ENCODE peak calls at places on chromosomes 1 and 21, in five cellular contexts. J is A549, K is H1, B is K562, M is HCT116. T is an unnamed sample.

GRCh38 chr1:204139952-204140351 is 11.9 kb downstream of the ETNK2 start:
- DNase-seq in K (no peak), M (no peak), J (no peak), B (no peak), T (no peak)

GRCh38 chr1:205171369-205171768 is 40.1 kb downstream of the DSTYK start:
- DNase-seq in B (peak), J (no peak), K (no peak), M (no peak), T (no peak)

GRCh38 chr1:203676455-203676854 is 49.8 kb downstream of the ATP2B4 start:
- DNase-seq in J (no peak), K (no peak), B (no peak), M (no peak), T (no peak)

GRCh38 chr21:17414766-17415165 is 98.1 kb upstream of the CXADR start:
- DNase-seq in J (no peak), B (no peak), M (no peak), K (no peak), T (no peak)

GRCh38 chr1:116951175-116951935 is 41.6 kb downstream of the PTGFRN start:
- DNase-seq in J (no peak), B (no peak), M (no peak), K (peak), T (no peak)

GRCh38 chr1:113946112-113946511 is 17.0 kb downstream of the HIPK1 start:
- DNase-seq in M (no peak), J (no peak), K (no peak), B (no peak), T (no peak)

GRCh38 chr1:37323486-37324377 is 150.6 kb upstream of the ZC3H12A start:
- DNase-seq in J (peak), B (peak), M (no peak), K (peak), T (no peak)

GRCh38 chr1:6082430-6082971 is 36.8 kb downstream of the KCNAB2 start:
- DNase-seq in K (no peak), M (no peak), J (no peak), B (peak), T (no peak)

GRCh38 chr1:166479052-166479631 is 312.3 kb upstream of the FAM78B start:
- DNase-seq in M (peak), K (peak), J (peak), B (peak), T (no peak)

GRCh38 chr1:21847223-21848205 is 35.4 kb downstream of the LDLRAD2 start:
- DNase-seq in K (no peak), M (no peak), J (no peak), B (no peak), T (no peak)

GRCh38 chr1:219438386-219438785 is 174.5 kb downstream of the ZC3H11B start:
- DNase-seq in K (no peak), M (no peak), J (no peak), B (no peak), T (no peak)

GRCh38 chr1:43636006-43636641 is 13.8 kb upstream of the KDM4A start:
- DNase-seq in B (no peak), K (no peak), J (no peak), M (no peak), T (no peak)

GRCh38 chr1:150006881-150007401 is 3.6 kb downstream of the OTUD7B start:
- DNase-seq in B (peak), K (no peak), J (no peak), M (no peak), T (no peak)

GRCh38 chr1:183812686-183813569 is 8.0 kb downstream of the RGL1 start:
- DNase-seq in B (no peak), J (no peak), M (no peak), K (no peak), T (no peak)

GRCh38 chr1:78369546-78369945 is 121.2 kb upstream of the PTGFR start:
- DNase-seq in K (no peak), J (no peak), B (no peak), M (no peak), T (no peak)

GRCh38 chr1:44801491-44802305 is 1.5 kb downstream of the PLK3 start:
- DNase-seq in B (peak), M (no peak), J (no peak), K (no peak), T (no peak)

GRCh38 chr1:235601087-235601486 is 48.5 kb downstream of the GNG4 start:
- DNase-seq in M (no peak), K (peak), J (peak), B (peak), T (no peak)

GRCh38 chr1:204417231-204417997 is 5.8 kb upstream of the PPP1R15B start:
- DNase-seq in J (peak), B (peak), M (peak), K (peak), T (no peak)

GRCh38 chr1:211741116-211741515 is 65.7 kb upstream of the NEK2 start:
- DNase-seq in K (no peak), M (no peak), B (peak), J (peak), T (no peak)

GRCh38 chr21:35048183-35048601 is 910 bp downstream of the RUNX1 start:
- DNase-seq in K (no peak), M (no peak), B (no peak), J (peak), T (no peak)

GRCh38 chr1:232634086-232634485 is 4.2 kb upstream of the SIPA1L2 start:
- DNase-seq in K (no peak), B (no peak), M (no peak), J (peak), T (no peak)
- TF ChIP-seq RAD21 in K (peak), B (no peak), M (no peak), J (no peak), T (no peak)

GRCh38 chr1:12179638-12180121 is 12.9 kb downstream of the TNFRSF1B start:
- DNase-seq in J (no peak), B (no peak), K (no peak), M (no peak), T (no peak)
- TF ChIP-seq RAD21 in J (no peak), B (no peak), K (no peak), M (no peak), T (no peak)

GRCh38 chr1:221241592-221241991 is 362.3 kb downstream of the HLX start:
- DNase-seq in M (no peak), K (no peak), J (no peak), B (no peak), T (no peak)

GRCh38 chr1:221247050-221247449 is 367.8 kb downstream of the HLX start:
- DNase-seq in B (no peak), J (no peak), K (no peak), M (no peak), T (no peak)

GRCh38 chr1:221246628-221247027 is 367.4 kb downstream of the HLX start:
- DNase-seq in M (no peak), K (no peak), B (no peak), J (no peak), T (no peak)

GRCh38 chr1:221240652-221241051 is 361.4 kb downstream of the HLX start:
- DNase-seq in J (no peak), B (no peak), M (no peak), K (no peak), T (no peak)

DNA sequence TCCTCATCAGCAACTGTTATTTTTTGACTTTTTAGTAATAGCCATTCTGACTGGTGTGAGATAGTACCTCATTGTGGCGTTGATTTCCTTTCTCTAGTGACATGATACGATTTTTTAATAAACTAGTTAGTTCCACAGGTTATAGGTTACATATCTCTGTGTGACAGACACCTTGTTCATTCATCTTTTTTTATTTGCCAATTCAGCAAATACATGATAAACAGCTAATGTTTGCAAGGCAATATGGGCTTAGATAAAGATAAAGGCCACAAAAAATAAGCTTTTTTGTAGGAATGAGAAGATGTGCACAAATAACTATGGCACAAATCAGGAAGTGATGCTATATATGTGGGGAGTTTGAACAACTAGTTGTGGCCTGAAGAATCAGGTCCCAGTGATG is 366.8 kb downstream of the HLX start:
- DNase-seq in B (no peak), J (no peak), K (no peak), M (no peak), T (no peak)
- TF ChIP-seq RAD21 in B (no peak), J (no peak), K (no peak), M (no peak), T (no peak)

DNA sequence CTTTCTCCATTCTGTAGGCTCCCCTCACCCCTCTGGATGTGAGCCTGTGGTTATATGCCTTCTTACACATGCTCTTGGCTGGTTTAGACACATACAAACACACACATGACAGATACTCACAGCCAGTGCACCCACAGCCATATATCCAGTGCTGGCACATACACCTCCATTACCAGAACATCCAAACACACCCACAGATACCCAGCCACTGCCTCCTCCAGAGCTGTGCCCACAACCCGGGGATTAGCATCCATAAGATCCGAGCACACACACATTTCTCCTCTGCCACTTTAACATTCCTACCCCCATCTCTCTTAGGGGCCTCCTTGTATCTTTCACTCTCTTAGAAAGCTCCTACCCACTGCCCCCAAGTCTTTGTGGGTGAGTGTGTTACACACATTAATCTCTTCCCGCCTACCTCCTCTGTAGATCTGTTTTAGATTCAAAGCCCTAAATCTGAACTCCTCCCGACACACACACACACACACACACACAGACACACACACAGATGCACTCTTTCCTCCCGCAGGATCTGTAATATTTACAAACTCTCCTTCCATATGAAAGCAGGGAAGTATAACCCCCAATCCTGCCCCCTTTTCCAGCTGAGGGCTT is 4.0 kb downstream of the PEA15 start:
- DNase-seq in B (no peak), K (no peak), M (no peak), J (no peak), T (no peak)
- TF ChIP-seq RAD21 in B (no peak), K (no peak), M (no peak), J (no peak), T (no peak)

GRCh38 chr21:15831497-15831896 is 101.7 kb downstream of the USP25 start:
- DNase-seq in K (no peak), J (no peak), B (no peak), M (no peak), T (no peak)

GRCh38 chr21:15823486-15824150 is 93.8 kb downstream of the USP25 start:
- DNase-seq in B (no peak), K (no peak), J (no peak), M (no peak), T (no peak)

GRCh38 chr21:15826908-15827601 is 97.3 kb downstream of the USP25 start:
- DNase-seq in B (no peak), J (no peak), K (no peak), M (no peak), T (no peak)

GRCh38 chr21:15825699-15826098 is 95.9 kb downstream of the USP25 start:
- DNase-seq in B (no peak), K (no peak), M (no peak), J (no peak), T (no peak)

GRCh38 chr21:15826147-15826780 is 96.5 kb downstream of the USP25 start:
- DNase-seq in J (peak), B (peak), M (peak), K (no peak), T (peak)
- TF ChIP-seq RAD21 in J (peak), B (peak), M (peak), K (peak), T (peak)